ENCODE peak calls at places on chromosomes 13 and 19, in seven cellular contexts. O is H54, P is heart left ventricle, F is suprapubic skin, L is IMR-90, I is tibial nerve, D is spleen. W is an unnamed sample.

GRCh38 chr19:29211562-29212416 is 1.2 kb downstream of the UQCRFS1 start:
- DNase-seq in L (peak; percentile 12), O (no peak), F (no peak), P (no peak), D (no peak), I (no peak), W (peak; percentile 68)

GRCh38 chr13:33367931-33368330 is 82.4 kb upstream of the STARD13 start:
- DNase-seq in F (no peak), I (no peak), L (no peak), P (no peak), D (no peak), O (no peak), W (no peak)

GRCh38 chr13:46665243-46665629 is 112.3 kb downstream of the LRCH1 start:
- DNase-seq in F (no peak), D (no peak), O (no peak), I (no peak), L (no peak), P (no peak), W (no peak)

GRCh38 chr13:110442946-110443632 is 118.4 kb downstream of the RAB20 start:
- DNase-seq in I (no peak), D (no peak), O (peak; percentile 68), F (no peak), P (no peak), L (peak; percentile 75), W (no peak)

GRCh38 chr19:44735011-44735410 is 13.5 kb upstream of the BCL3 start:
- DNase-seq in F (no peak), D (no peak), I (no peak), P (no peak), L (no peak), O (no peak), W (no peak)

GRCh38 chr13:113633485-113633873 is 24.5 kb downstream of the ATP4B start:
- DNase-seq in L (no peak), F (peak; percentile 34), P (no peak), D (peak; percentile 59), O (no peak), I (no peak), W (no peak)

GRCh38 chr13:46885018-46885417 is 11.8 kb downstream of the HTR2A start:
- DNase-seq in P (no peak), L (peak; percentile 49), D (no peak), F (no peak), I (no peak), O (no peak), W (no peak)

GRCh38 chr13:38705351-38705750 is 18.5 kb downstream of the FREM2 start:
- DNase-seq in P (no peak), I (no peak), O (no peak), F (no peak), L (no peak), D (no peak), W (no peak)

GRCh38 chr13:69809152-69809551 is 298.5 kb upstream of the ATXN8OS start:
- DNase-seq in P (no peak), F (no peak), O (no peak), D (no peak), I (no peak), L (no peak), W (no peak)

GRCh38 chr19:52196256-52196967 is 6.6 kb downstream of the PPP2R1A start:
- DNase-seq in P (no peak), L (peak; percentile 62), O (no peak), I (no peak), F (no peak), D (no peak), W (no peak)

GRCh38 chr13:71249031-71249430 is 618.0 kb downstream of the DACH1 start:
- DNase-seq in L (no peak), D (no peak), O (no peak), F (no peak), P (no peak), I (no peak), W (no peak)

GRCh38 chr19:54460230-54461005 is 3.2 kb downstream of the LENG9 start:
- DNase-seq in D (peak; percentile 79), L (no peak), F (no peak), P (no peak), O (no peak), I (no peak), W (no peak)

GRCh38 chr19:54462713-54463530 is 656 bp downstream of the LENG9 start:
- DNase-seq in P (peak; percentile 77), F (peak; percentile 89), D (peak; percentile 94), I (peak; percentile 32), L (peak; percentile 46), O (no peak), W (no peak)

GRCh38 chr19:54463531-54464043 is at the start of gene LENG9:
- DNase-seq in I (peak; percentile 100), P (peak; percentile 98), O (peak; percentile 93), F (peak; percentile 100), L (peak; percentile 97), D (peak; percentile 99), W (peak; percentile 100)

GRCh38 chr19:54461201-54462071 is 2.1 kb downstream of the LENG9 start:
- DNase-seq in I (no peak), F (peak; percentile 69), P (no peak), L (peak; percentile 54), O (no peak), D (peak; percentile 80), W (no peak)

GRCh38 chr19:54462072-54462712 is 1.4 kb downstream of the LENG9 start:
- DNase-seq in L (no peak), O (no peak), I (no peak), F (peak; percentile 82), D (peak; percentile 87), P (no peak), W (no peak)
- TF ChIP-seq POLR2A in L (no peak), O (no peak), I (no peak), F (no peak), D (no peak), P (no peak), W (no peak)

GRCh38 chr19:42242512-42243409 is at the start of gene GSK3A:
- DNase-seq in I (peak; percentile 99), L (peak; percentile 99), P (peak; percentile 99), D (peak; percentile 99), O (peak; percentile 97), F (peak; percentile 99), W (peak; percentile 99)

GRCh38 chr19:42246869-42247630 is 4.6 kb upstream of the GSK3A start:
- DNase-seq in D (no peak), I (no peak), P (peak; percentile 26), O (no peak), L (peak; percentile 10), F (no peak), W (peak; percentile 90)

GRCh38 chr19:42242071-42242511 is 311 bp downstream of the GSK3A start:
- DNase-seq in I (no peak), F (peak; percentile 79), P (no peak), O (no peak), D (no peak), L (no peak), W (no peak)

GRCh38 chr19:42246143-42246868 is 3.9 kb upstream of the GSK3A start:
- DNase-seq in D (peak; percentile 81), P (peak; percentile 82), O (peak; percentile 87), I (peak; percentile 63), L (peak; percentile 83), F (peak; percentile 91), W (peak; percentile 93)

DNA sequence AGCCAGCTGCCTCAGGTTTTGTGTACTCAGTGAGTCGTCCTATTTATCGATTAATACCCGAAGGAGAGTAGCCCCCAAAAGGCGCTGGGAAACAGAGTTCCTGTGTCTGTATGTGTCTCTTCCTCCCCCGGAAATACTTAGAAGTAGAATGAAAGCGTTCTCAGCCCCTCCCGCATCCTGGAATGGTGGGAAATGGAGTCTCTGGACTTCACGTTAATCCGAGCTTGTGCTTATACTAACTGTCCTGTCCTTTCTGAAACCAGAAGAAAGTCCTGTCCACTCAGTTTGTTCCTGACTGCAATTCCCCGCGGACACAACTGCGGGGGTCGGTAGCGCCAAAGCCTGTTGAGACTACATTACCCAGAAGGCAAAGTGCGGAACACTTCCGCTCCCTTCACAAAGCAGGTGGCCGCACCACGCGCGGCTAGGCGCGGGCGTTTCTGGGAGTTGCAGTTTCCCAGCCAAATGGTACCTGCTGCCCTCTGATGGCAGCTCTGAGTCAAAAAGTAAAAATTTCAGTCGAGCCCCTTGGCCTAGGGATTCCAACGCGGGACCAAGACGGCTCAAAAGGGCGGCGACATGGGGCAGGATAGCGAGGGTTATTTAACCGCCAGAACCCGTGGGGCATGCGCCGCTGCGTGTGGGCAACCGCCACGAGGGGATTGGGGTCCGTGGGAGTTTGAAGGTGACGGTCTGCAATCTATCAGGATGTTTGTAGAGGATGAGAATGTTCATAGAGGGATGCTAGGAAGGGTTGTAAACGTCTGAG is 2.2 kb upstream of the GSK3A start:
- DNase-seq in O (peak; percentile 87), I (peak; percentile 89), P (peak; percentile 93), F (peak; percentile 96), L (peak; percentile 93), D (peak; percentile 98), W (peak; percentile 99)
- TF ChIP-seq POLR2A in O (no peak), I (peak; percentile 53), P (peak; percentile 43), F (peak; percentile 26), L (peak; percentile 35), D (no peak), W (no peak)

GRCh38 chr19:5050016-5050656 is 81.2 kb downstream of the KDM4B start:
- DNase-seq in L (no peak), I (no peak), O (no peak), P (no peak), D (no peak), F (no peak), W (no peak)

GRCh38 chr19:5047251-5047935 is 78.5 kb downstream of the KDM4B start:
- DNase-seq in I (no peak), F (no peak), L (no peak), O (no peak), P (no peak), D (peak; percentile 70), W (no peak)

GRCh38 chr19:5049561-5049960 is 80.6 kb downstream of the KDM4B start:
- DNase-seq in D (no peak), I (no peak), O (no peak), L (no peak), P (no peak), F (no peak), W (no peak)

GRCh38 chr19:5048091-5048726 is 79.3 kb downstream of the KDM4B start:
- DNase-seq in F (peak; percentile 89), O (peak; percentile 88), D (peak; percentile 90), I (peak; percentile 72), L (peak; percentile 67), P (peak; percentile 72), W (no peak)

DNA sequence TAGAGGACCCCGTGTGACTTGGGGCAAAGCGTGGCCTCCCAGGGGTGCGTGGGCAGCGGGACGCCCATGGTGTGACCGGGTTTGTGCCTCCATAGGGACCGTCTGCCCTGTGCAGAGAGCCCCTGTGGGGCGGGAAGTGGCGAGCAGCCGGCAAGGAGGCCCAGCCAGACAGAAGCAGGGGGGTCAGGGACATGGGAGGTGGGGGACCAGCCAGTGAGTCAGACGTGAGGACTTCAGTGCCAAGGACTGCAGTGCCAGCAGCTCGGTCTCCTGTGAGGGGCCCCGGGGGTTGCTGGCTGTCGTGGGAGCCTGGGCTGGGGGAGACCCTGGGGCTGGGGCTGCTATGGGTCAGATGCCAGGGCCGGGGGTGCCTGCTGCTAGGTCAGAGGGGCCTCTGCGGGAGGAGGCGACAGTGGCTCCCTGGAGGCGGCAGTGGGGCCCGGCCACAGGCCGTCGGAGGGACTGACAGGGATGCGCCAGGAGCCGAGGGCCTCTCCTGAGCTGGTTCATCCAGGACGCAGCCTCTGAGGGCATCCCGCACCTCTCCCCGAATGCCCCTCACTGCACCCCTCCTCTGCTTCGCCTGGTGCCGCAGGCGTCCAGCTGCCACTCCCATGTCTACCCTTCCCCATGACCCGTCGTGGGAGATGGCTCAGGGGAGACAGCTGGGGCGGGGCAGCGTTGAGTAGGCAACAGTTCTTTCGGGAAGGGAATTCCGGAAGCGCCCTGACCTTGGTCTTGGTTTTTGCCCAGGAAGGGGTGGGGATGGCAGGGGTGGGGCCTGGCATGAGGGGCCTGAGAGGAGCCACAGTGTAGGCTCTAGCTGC is 80.0 kb downstream of the KDM4B start:
- DNase-seq in D (no peak), F (no peak), P (no peak), L (peak; percentile 66), O (peak; percentile 96), I (no peak), W (no peak)
- TF ChIP-seq POLR2A in D (no peak), F (no peak), P (no peak), L (no peak), O (no peak), I (no peak), W (no peak)

GRCh38 chr19:43462887-43463380 is 2.5 kb downstream of the LYPD3 start:
- DNase-seq in F (no peak), O (no peak), I (no peak), D (no peak), L (no peak), P (no peak), W (no peak)
- TF ChIP-seq POLR2A in F (no peak), O (no peak), I (no peak), D (no peak), L (no peak), P (no peak), W (no peak)

W was measured in esophagus muscularis mucosa.